ENCODE peak calls at places on chromosome 12, in seven cellular contexts. One of them, this sample, is unnamed.

GRCh38 chr12:27331299-27331926 is 1.2 kb upstream of the BMAL2 start:
- DNase-seq in thyroid gland: no peak
- DNase-seq in GM10248: peak
- DNase-seq in keratinocyte: peak
- DNase-seq in neural progenitor cell: no peak
- DNase-seq in kidney: no peak
- DNase-seq in CD8-positive, alpha-beta T cell: no peak
- DNase-seq in this sample: no peak

GRCh38 chr12:13082866-13083265 is 20.6 kb downstream of the GSG1 start:
- DNase-seq in thyroid gland: no peak
- DNase-seq in GM10248: no peak
- DNase-seq in keratinocyte: no peak
- DNase-seq in neural progenitor cell: no peak
- DNase-seq in kidney: no peak
- DNase-seq in CD8-positive, alpha-beta T cell: no peak
- DNase-seq in this sample: no peak

GRCh38 chr12:107322063-107322462 is 228.7 kb upstream of the CRY1 start:
- DNase-seq in thyroid gland: no peak
- DNase-seq in GM10248: no peak
- DNase-seq in keratinocyte: no peak
- DNase-seq in neural progenitor cell: no peak
- DNase-seq in kidney: no peak
- DNase-seq in CD8-positive, alpha-beta T cell: no peak
- DNase-seq in this sample: no peak

GRCh38 chr12:69985656-69986055 is 160.6 kb downstream of the MYRFL start:
- DNase-seq in thyroid gland: no peak
- DNase-seq in GM10248: peak
- DNase-seq in keratinocyte: no peak
- DNase-seq in neural progenitor cell: peak
- DNase-seq in kidney: no peak
- DNase-seq in CD8-positive, alpha-beta T cell: no peak
- DNase-seq in this sample: peak

GRCh38 chr12:93578221-93578620 is 5.7 kb downstream of the SOCS2 start:
- DNase-seq in thyroid gland: no peak
- DNase-seq in GM10248: no peak
- DNase-seq in keratinocyte: no peak
- DNase-seq in neural progenitor cell: no peak
- DNase-seq in kidney: no peak
- DNase-seq in CD8-positive, alpha-beta T cell: no peak
- DNase-seq in this sample: no peak

GRCh38 chr12:120134307-120134980 is 17.9 kb upstream of the RAB35 start:
- DNase-seq in thyroid gland: no peak
- DNase-seq in GM10248: no peak
- DNase-seq in keratinocyte: no peak
- DNase-seq in neural progenitor cell: no peak
- DNase-seq in kidney: peak
- DNase-seq in CD8-positive, alpha-beta T cell: no peak
- DNase-seq in this sample: no peak

GRCh38 chr12:685388-685787 is 22.1 kb upstream of the NINJ2 start:
- DNase-seq in thyroid gland: no peak
- DNase-seq in GM10248: peak
- DNase-seq in keratinocyte: no peak
- DNase-seq in neural progenitor cell: no peak
- DNase-seq in kidney: no peak
- DNase-seq in CD8-positive, alpha-beta T cell: peak
- DNase-seq in this sample: no peak

GRCh38 chr12:102879144-102879763 is 37.8 kb downstream of the PAH start:
- DNase-seq in thyroid gland: peak
- DNase-seq in GM10248: peak
- DNase-seq in keratinocyte: peak
- DNase-seq in neural progenitor cell: peak
- DNase-seq in kidney: no peak
- DNase-seq in CD8-positive, alpha-beta T cell: no peak
- DNase-seq in this sample: peak

GRCh38 chr12:105053116-105053572 is 31.1 kb downstream of the ALDH1L2 start:
- DNase-seq in thyroid gland: peak
- DNase-seq in GM10248: peak
- DNase-seq in keratinocyte: peak
- DNase-seq in neural progenitor cell: peak
- DNase-seq in kidney: no peak
- DNase-seq in CD8-positive, alpha-beta T cell: peak
- DNase-seq in this sample: peak

GRCh38 chr12:44052554-44052953 is 216.7 kb downstream of the TMEM117 start:
- DNase-seq in thyroid gland: no peak
- DNase-seq in GM10248: no peak
- DNase-seq in keratinocyte: no peak
- DNase-seq in neural progenitor cell: no peak
- DNase-seq in kidney: peak
- DNase-seq in CD8-positive, alpha-beta T cell: no peak
- DNase-seq in this sample: no peak

DNA sequence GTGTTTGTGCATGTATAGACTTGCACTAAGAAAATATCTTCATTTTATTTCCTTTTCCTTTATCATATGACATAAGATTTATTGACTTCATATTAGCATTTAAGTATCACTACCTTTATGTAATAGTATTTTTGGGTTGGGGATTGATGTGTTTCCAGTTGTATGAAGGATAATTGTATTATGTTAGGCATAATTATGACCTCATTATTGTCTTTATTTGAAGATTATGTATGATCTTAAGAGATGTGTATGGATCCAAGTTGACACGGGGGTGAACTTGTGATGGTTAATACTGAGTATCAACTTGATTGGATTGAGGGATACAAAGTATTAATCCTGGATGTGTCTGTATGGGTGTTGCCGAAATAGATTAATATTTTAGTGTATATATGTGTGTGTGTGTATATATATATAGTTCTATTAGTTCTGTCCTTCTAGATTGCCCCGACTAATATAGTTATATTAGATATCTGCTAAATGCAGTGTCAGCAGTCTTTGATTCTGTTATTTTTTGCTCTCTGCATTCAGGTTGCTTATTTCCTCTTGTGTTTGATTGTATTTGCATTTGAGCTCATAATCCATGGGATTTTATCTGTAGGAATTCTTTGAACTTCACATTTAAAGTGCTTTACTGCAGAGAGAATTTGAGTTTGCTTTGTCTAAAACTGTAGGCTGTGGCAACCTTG is 211.0 kb downstream of the TMEM117 start:
- DNase-seq in thyroid gland: no peak
- DNase-seq in GM10248: no peak
- DNase-seq in keratinocyte: no peak
- DNase-seq in neural progenitor cell: no peak
- DNase-seq in kidney: no peak
- DNase-seq in CD8-positive, alpha-beta T cell: no peak
- DNase-seq in this sample: no peak
- TF ChIP-seq CTCF in thyroid gland: no peak
- TF ChIP-seq CTCF in GM10248: no peak
- TF ChIP-seq CTCF in keratinocyte: no peak
- TF ChIP-seq CTCF in neural progenitor cell: no peak
- TF ChIP-seq CTCF in kidney: no peak
- TF ChIP-seq CTCF in CD8-positive, alpha-beta T cell: no peak
- TF ChIP-seq CTCF in this sample: no peak

DNA sequence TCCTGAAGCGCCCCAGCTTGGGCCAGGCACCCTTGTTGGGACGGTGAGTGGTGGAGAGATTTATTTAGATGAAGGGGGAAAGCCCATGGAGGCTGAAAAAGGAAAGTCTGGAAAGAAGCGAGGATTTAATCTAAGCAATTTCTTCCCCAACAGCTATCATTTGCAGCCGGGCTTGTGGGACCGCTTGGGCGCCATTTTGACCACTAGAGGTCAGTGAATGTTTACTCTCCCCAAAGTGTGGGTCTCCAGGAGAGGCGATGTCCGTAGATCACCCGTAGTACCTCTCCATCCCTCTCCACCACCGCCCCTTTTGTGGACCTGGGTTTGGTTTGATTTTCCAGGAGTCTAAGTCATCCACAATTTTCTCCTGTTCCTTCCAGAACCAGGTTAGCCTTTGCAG is 91.2 kb upstream of the PARP11 start:
- DNase-seq in thyroid gland: no peak
- DNase-seq in GM10248: peak
- DNase-seq in keratinocyte: no peak
- DNase-seq in neural progenitor cell: peak
- DNase-seq in kidney: no peak
- DNase-seq in CD8-positive, alpha-beta T cell: no peak
- DNase-seq in this sample: peak
- TF ChIP-seq CTCF in thyroid gland: no peak
- TF ChIP-seq CTCF in GM10248: peak
- TF ChIP-seq CTCF in keratinocyte: peak
- TF ChIP-seq CTCF in neural progenitor cell: peak
- TF ChIP-seq CTCF in kidney: no peak
- TF ChIP-seq CTCF in CD8-positive, alpha-beta T cell: no peak
- TF ChIP-seq CTCF in this sample: peak

DNA sequence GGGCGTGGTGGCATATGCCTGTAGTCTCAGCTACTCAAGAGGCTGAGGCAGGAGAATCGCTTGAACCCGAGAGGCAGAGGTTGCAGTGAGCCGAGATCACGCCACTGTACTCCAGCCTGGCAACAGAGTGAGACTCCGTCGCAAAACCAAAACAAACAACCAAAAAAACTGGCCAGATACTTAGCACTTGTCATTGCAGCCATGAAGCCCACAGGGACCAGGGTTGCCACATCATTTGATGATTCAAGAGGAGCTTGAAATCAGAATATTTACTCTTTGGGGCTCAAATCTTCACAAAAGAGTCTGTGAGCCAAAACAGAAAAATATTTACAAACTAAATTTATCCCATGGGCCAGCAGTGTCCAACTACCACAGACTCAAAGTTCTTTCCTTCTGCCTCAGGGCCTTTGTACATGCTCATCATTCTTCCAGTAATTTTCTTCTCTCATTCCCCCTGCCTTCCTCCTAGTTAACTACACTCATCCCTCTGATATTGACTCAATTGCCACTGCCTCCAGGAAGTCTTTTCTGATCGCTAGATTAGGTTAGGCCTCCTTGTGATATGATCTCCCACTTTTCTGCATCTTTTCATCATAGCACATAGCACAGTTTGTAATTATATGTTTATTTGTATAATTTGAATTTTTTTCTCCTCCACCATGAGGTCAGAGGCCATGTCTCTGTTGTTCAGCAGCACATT is 130.8 kb upstream of the PLEKHG7 start:
- DNase-seq in thyroid gland: no peak
- DNase-seq in GM10248: no peak
- DNase-seq in keratinocyte: no peak
- DNase-seq in neural progenitor cell: no peak
- DNase-seq in kidney: no peak
- DNase-seq in CD8-positive, alpha-beta T cell: no peak
- DNase-seq in this sample: no peak
- TF ChIP-seq CTCF in thyroid gland: no peak
- TF ChIP-seq CTCF in GM10248: no peak
- TF ChIP-seq CTCF in keratinocyte: no peak
- TF ChIP-seq CTCF in neural progenitor cell: no peak
- TF ChIP-seq CTCF in kidney: no peak
- TF ChIP-seq CTCF in CD8-positive, alpha-beta T cell: no peak
- TF ChIP-seq CTCF in this sample: no peak

DNA sequence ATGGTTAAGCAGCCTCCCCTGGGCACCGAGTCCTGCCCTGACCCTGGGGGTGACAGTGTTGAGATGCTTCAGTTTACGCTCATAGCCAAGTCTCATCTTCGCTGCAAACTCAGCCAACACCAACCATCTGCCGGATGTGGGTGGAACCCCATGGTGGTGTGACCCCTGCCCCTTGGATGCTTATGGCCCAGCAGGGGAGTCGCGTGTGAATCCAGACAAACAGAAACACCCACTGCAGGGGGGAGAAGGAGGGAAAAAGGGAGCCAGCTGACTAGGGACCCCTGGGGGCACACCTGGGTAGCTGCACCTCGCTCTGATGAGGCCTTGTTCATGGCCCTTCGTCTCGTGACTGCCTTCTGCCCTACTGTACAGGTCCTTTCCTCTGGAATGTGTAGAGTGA is 23.8 kb downstream of the AACS start:
- DNase-seq in thyroid gland: no peak
- DNase-seq in GM10248: no peak
- DNase-seq in keratinocyte: no peak
- DNase-seq in neural progenitor cell: no peak
- DNase-seq in kidney: no peak
- DNase-seq in CD8-positive, alpha-beta T cell: no peak
- DNase-seq in this sample: no peak
- TF ChIP-seq CTCF in thyroid gland: no peak
- TF ChIP-seq CTCF in GM10248: no peak
- TF ChIP-seq CTCF in keratinocyte: no peak
- TF ChIP-seq CTCF in neural progenitor cell: no peak
- TF ChIP-seq CTCF in kidney: no peak
- TF ChIP-seq CTCF in CD8-positive, alpha-beta T cell: no peak
- TF ChIP-seq CTCF in this sample: no peak

GRCh38 chr12:132617135-132617701 is 1.4 kb upstream of the P2RX2 start:
- DNase-seq in thyroid gland: no peak
- DNase-seq in GM10248: no peak
- DNase-seq in keratinocyte: no peak
- DNase-seq in neural progenitor cell: no peak
- DNase-seq in kidney: no peak
- DNase-seq in CD8-positive, alpha-beta T cell: no peak
- DNase-seq in this sample: no peak

GRCh38 chr12:132617822-132618682 is 524 bp upstream of the P2RX2 start:
- DNase-seq in thyroid gland: no peak
- DNase-seq in GM10248: no peak
- DNase-seq in keratinocyte: no peak
- DNase-seq in neural progenitor cell: peak
- DNase-seq in kidney: peak
- DNase-seq in CD8-positive, alpha-beta T cell: no peak
- DNase-seq in this sample: peak

GRCh38 chr12:132615579-132616066 is 3.0 kb upstream of the P2RX2 start:
- DNase-seq in thyroid gland: no peak
- DNase-seq in GM10248: no peak
- DNase-seq in keratinocyte: no peak
- DNase-seq in neural progenitor cell: no peak
- DNase-seq in kidney: no peak
- DNase-seq in CD8-positive, alpha-beta T cell: no peak
- DNase-seq in this sample: no peak

GRCh38 chr12:132614029-132614428 is 3.6 kb upstream of the LRCOL1 start:
- DNase-seq in thyroid gland: no peak
- DNase-seq in GM10248: no peak
- DNase-seq in keratinocyte: no peak
- DNase-seq in neural progenitor cell: no peak
- DNase-seq in kidney: no peak
- DNase-seq in CD8-positive, alpha-beta T cell: no peak
- DNase-seq in this sample: no peak

DNA sequence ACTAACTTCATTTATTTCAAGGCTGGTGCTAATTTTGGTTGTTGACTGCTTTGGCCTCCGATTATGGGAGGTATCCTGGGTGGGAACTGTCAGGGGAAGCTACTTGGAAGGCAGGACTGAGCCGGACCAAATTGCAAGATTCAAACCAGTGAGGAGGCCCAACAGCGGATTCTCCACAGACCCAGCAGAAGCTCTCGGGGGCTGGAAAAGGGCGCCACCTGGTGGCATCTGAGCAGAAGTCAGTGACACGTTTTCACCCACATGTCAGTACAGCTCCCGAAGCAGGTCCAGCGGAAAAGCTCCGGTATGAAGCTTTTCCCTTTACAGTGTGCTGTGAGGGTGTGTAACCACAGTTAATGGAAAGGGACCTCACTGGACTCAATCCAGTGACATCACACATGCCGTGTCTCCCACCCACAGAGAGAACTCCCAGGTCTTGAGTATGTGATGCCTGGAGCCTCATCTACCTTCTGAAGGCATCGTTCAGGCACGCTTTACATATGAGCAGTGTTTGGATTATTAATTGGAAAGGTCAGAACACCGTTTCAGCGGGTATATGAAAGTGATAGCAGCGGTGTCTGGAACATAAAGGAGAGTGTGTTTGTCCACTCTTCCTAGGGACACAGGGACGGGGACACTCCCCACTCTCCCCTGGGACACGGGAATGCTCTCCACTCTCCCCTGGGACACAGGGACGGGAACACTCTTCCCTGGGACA is 3.6 kb upstream of the P2RX2 start:
- DNase-seq in thyroid gland: peak
- DNase-seq in GM10248: peak
- DNase-seq in keratinocyte: peak
- DNase-seq in neural progenitor cell: peak
- DNase-seq in kidney: peak
- DNase-seq in CD8-positive, alpha-beta T cell: peak
- DNase-seq in this sample: peak
- TF ChIP-seq CTCF in thyroid gland: peak
- TF ChIP-seq CTCF in GM10248: peak
- TF ChIP-seq CTCF in keratinocyte: peak
- TF ChIP-seq CTCF in neural progenitor cell: peak
- TF ChIP-seq CTCF in kidney: peak
- TF ChIP-seq CTCF in CD8-positive, alpha-beta T cell: peak
- TF ChIP-seq CTCF in this sample: peak